ENCODE peak calls at places on chromosomes 5 and 9, in eight cellular contexts. G is upper lobe of right lung; X is stimulated activated CD8-positive, alpha-beta memory T cell treated with anti-CD3 and anti-CD28 coated beads, Interleukin-7, amount 100 ng/mL, for 1 hour; Y is AG08395; N is NCI-H2081; U is Right ventricle myocardium superior; W is nephron progenitor cell; S is left ventricle myocardium superior. Z is an unnamed sample.

GRCh38 chr5:140044041-140044440 is 942 bp upstream of the NRG2 start:
- DNase-seq in G (no peak), X (no peak), Y (no peak), N (no peak), U (no peak), W (no peak), S (no peak), Z (no peak)

GRCh38 chr5:34660444-34660843 is 4.3 kb downstream of the RAI14 start:
- DNase-seq in G (no peak), X (no peak), Y (peak; percentile 74), N (no peak), U (no peak), W (no peak), S (no peak), Z (no peak)

GRCh38 chr5:173825215-173825865 is 62.8 kb upstream of the CPEB4 start:
- DNase-seq in G (no peak), X (no peak), Y (peak; percentile 42), N (no peak), U (no peak), W (no peak), S (no peak), Z (peak; percentile 31)

GRCh38 chr9:98365227-98365669 is 109.8 kb upstream of the TBC1D2 start:
- DNase-seq in G (no peak), X (no peak), Y (no peak), N (no peak), U (no peak), W (no peak), S (no peak), Z (peak; percentile 9)

GRCh38 chr5:168992687-168993086 is 308.3 kb downstream of the SLIT3 start:
- DNase-seq in G (no peak), X (no peak), Y (no peak), N (no peak), U (no peak), W (peak; percentile 36), S (no peak), Z (peak; percentile 16)

GRCh38 chr5:1204693-1205242 is 3.4 kb downstream of the SLC6A19 start:
- DNase-seq in G (no peak), X (no peak), Y (peak; percentile 27), N (no peak), U (peak; percentile 41), W (peak; percentile 52), S (peak; percentile 50), Z (peak; percentile 71)

GRCh38 chr5:43231977-43232376 is 40.0 kb downstream of the NIM1K start:
- DNase-seq in G (no peak), X (no peak), Y (no peak), N (no peak), U (no peak), W (no peak), S (no peak), Z (no peak)

GRCh38 chr9:5951686-5952211 is 61.1 kb downstream of the MLANA start:
- DNase-seq in G (no peak), X (no peak), Y (no peak), N (no peak), U (no peak), W (no peak), S (no peak), Z (no peak)

Z was measured in HepG2.